ENCODE peak calls at places on chromosomes 11 and 22, in nine cellular contexts. Q, L, D, P, X, E, Y, T and N are unnamed samples.

GRCh38 chr22:19976671-19977070 is 35.1 kb upstream of the TXNRD2 start:
- DNase-seq in Q (no peak), E (no peak), X (no peak), T (no peak), D (no peak), Y (no peak), L (no peak), P (no peak), N (no peak)

GRCh38 chr11:290621-291231 is 1.8 kb downstream of the PGGHG start:
- DNase-seq in T (no peak), L (no peak), Q (peak), P (no peak), Y (no peak), X (no peak), E (no peak), D (no peak), N (no peak)

GRCh38 chr11:107598225-107599139 is 7.5 kb downstream of the ELMOD1 start:
- DNase-seq in X (no peak), Y (peak), P (no peak), T (no peak), L (peak), D (peak), E (no peak), Q (peak), N (no peak)

GRCh38 chr11:102144357-102145342 is 34.4 kb downstream of the YAP1 start:
- DNase-seq in D (peak), L (peak), T (no peak), Q (no peak), X (peak), E (peak), Y (peak), P (no peak), N (peak)

GRCh38 chr11:126484266-126484665 is 128.8 kb downstream of the ST3GAL4 start:
- DNase-seq in P (no peak), E (no peak), D (no peak), T (peak), L (peak), X (no peak), Y (peak), Q (no peak), N (peak)

GRCh38 chr11:110349109-110349996 is 52.9 kb upstream of the RDX start:
- DNase-seq in L (no peak), P (no peak), E (no peak), D (no peak), T (no peak), X (no peak), Q (no peak), Y (no peak), N (no peak)

GRCh38 chr11:33835143-33835878 is 56.6 kb downstream of the LMO2 start:
- DNase-seq in T (peak), E (peak), L (peak), D (peak), X (no peak), P (peak), Y (peak), Q (no peak), N (peak)

GRCh38 chr11:129416080-129416820 is 40.6 kb downstream of the BARX2 start:
- DNase-seq in D (no peak), Y (no peak), P (no peak), L (no peak), X (no peak), Q (no peak), E (no peak), T (no peak), N (no peak)

GRCh38 chr11:74094393-74094792 is 76.4 kb downstream of the C2CD3 start:
- DNase-seq in E (no peak), X (no peak), D (no peak), Y (no peak), T (no peak), L (no peak), P (no peak), Q (no peak), N (no peak)

GRCh38 chr11:113577356-113578163 is 102.4 kb upstream of the DRD2 start:
- DNase-seq in L (peak), D (no peak), T (no peak), X (peak), Y (no peak), Q (no peak), P (no peak), E (no peak), N (no peak)

GRCh38 chr11:62601114-62601363 is 626 bp downstream of the MTA2 start:
- DNase-seq in L (peak), Y (no peak), Q (no peak), P (no peak), X (peak), E (no peak), D (no peak), T (no peak), N (peak)

GRCh38 chr11:91296628-91297027 is 928.0 kb upstream of the FAT3 start:
- DNase-seq in D (no peak), E (no peak), T (no peak), Y (peak), X (no peak), L (no peak), Q (no peak), P (no peak), N (no peak)

GRCh38 chr11:10390375-10390774 is 64.7 kb upstream of the AMPD3 start:
- DNase-seq in Y (peak), X (no peak), P (no peak), L (peak), T (no peak), Q (no peak), E (no peak), D (peak), N (no peak)

GRCh38 chr11:72897506-72897905 is 83.3 kb downstream of the ATG16L2 start:
- DNase-seq in D (no peak), T (no peak), Q (no peak), P (no peak), Y (no peak), X (no peak), E (no peak), L (no peak), N (no peak)

GRCh38 chr22:26983311-26983710 is 325.9 kb downstream of the MIAT start:
- DNase-seq in Y (no peak), D (no peak), X (no peak), L (peak), Q (no peak), P (no peak), E (no peak), T (no peak), N (no peak)

GRCh38 chr11:10139656-10140055 is 154.4 kb downstream of the SBF2 start:
- DNase-seq in L (peak), Q (no peak), D (peak), T (peak), E (peak), P (peak), X (no peak), Y (peak), N (peak)

GRCh38 chr11:73087730-73088129 is 54.4 kb downstream of the FCHSD2 start:
- DNase-seq in D (no peak), X (no peak), P (no peak), Q (no peak), Y (peak), T (no peak), E (no peak), L (no peak), N (peak)

GRCh38 chr11:18792066-18792591 is 531 bp upstream of the PTPN5 start:
- DNase-seq in D (no peak), L (no peak), E (no peak), X (no peak), Q (no peak), Y (no peak), T (no peak), P (no peak), N (no peak)
- H3K4me3 ChIP-seq in D (no peak), L (peak), E (peak), X (peak), Q (peak), Y (no peak), T (no peak), P (peak), N (no peak)

DNA sequence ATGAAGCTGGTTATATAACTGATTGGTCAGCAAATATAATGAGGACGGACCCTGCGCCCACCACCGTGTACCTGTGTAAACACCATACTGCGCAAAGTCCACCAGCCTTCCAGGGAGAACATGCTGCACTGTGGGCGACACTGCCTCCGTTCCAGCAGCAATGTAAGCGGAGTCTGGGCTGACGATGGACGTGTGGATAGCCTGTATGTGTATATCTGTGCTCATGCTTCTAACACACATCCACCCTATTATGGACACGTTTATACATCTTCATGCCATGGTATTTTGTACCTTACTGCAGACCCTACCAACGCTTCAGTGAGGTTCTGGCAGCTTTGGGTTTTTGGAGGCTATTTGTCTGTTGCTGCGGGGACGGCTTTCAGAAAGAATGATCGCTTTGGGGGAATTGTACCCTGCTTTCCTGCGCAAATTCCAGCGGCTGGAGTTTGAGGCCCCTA is 1.4 kb upstream of the USP18 start:
- DNase-seq in E (no peak), Y (no peak), L (no peak), X (no peak), D (no peak), P (no peak), T (no peak), Q (no peak), N (no peak)
- H3K4me3 ChIP-seq in E (no peak), Y (no peak), L (no peak), X (no peak), D (no peak), P (no peak), T (no peak), Q (no peak), N (no peak)

DNA sequence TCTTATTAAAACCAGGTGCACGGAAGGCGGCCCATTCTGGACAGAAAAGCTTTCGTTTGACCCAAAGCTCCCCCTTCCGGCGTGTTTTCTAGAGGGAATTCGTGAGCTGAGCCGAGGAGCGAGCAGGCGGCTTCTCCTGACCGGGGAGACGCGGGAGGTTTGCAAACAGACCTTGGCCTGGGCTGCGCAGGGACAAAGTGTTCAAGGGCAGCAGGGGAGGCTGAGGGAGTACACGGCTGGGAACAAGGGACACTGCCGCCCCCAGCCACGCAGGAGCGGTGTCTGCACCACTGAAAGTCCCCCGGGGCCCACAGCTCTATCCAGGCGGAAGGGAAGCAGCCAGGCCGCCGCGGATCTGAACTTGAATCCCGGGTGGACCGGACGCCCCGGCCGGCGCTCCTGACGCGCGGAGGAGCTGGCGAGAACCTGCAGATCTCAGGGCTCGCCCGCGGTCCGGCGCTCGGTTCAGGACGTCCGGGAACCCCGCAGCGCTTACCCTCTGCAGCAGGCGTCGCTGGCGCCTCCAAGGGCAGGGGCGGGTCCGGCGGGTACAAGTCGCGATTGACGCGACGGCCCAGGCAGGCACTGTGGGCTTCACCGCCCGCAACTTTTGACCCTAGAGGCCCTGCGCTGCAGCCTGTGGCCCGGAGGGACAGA is 101.9 kb downstream of the WT1 start:
- DNase-seq in Y (peak), P (peak), Q (peak), E (no peak), L (peak), T (no peak), D (peak), X (peak), N (peak)
- H3K4me3 ChIP-seq in Y (peak), P (peak), Q (peak), E (no peak), L (peak), T (peak), D (no peak), X (peak), N (peak)

DNA sequence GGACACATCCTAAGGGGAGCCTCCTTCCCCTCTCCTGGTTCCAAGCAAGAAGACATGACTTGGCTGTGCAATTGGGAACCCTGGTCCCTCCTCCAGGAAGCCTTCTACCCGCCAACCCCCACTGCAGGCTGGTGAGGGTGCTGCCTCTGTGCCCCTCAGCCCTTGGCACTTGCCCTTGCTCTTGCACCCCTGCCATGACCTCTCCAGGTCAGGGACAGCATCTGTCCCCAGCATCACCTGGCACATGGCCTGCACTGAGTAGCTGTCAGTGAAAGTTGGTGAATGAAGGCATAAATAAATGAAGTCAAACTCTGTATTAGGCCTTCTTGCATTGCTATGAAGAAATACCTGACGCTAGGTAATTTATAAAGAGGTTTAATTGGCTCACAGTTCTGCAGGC is 1.9 kb upstream of the GTSE1 start:
- DNase-seq in Y (no peak), E (no peak), X (no peak), Q (no peak), L (no peak), D (no peak), T (no peak), P (no peak), N (no peak)
- H3K4me3 ChIP-seq in Y (no peak), E (no peak), X (no peak), Q (no peak), L (no peak), D (no peak), T (no peak), P (no peak), N (no peak)

GRCh38 chr11:111912535-111912934 is at the start of gene HSPB2:
- DNase-seq in E (no peak), T (no peak), L (peak), Y (no peak), X (no peak), D (no peak), Q (peak), P (no peak), N (no peak)
- H3K4me3 ChIP-seq in E (no peak), T (peak), L (peak), Y (peak), X (peak), D (no peak), Q (peak), P (peak), N (peak)

GRCh38 chr11:27293500-27294417 is 69.3 kb downstream of the CCDC34 start:
- DNase-seq in D (no peak), Q (no peak), E (no peak), T (no peak), L (peak), Y (peak), P (peak), X (no peak), N (peak)

GRCh38 chr11:27291302-27291889 is 71.6 kb downstream of the CCDC34 start:
- DNase-seq in P (no peak), E (no peak), Q (no peak), X (peak), L (peak), D (no peak), T (no peak), Y (peak), N (no peak)

GRCh38 chr11:27291954-27292641 is 70.9 kb downstream of the CCDC34 start:
- DNase-seq in D (no peak), T (no peak), Q (no peak), E (no peak), P (no peak), L (peak), Y (no peak), X (peak), N (peak)

GRCh38 chr11:27294654-27295053 is 68.4 kb downstream of the CCDC34 start:
- DNase-seq in Q (no peak), T (no peak), L (no peak), P (no peak), D (no peak), Y (no peak), E (peak), X (no peak), N (no peak)

GRCh38 chr11:27292642-27293020 is 70.4 kb downstream of the CCDC34 start:
- DNase-seq in E (no peak), D (no peak), T (no peak), L (no peak), Y (no peak), Q (no peak), X (no peak), P (no peak), N (no peak)
- H3K4me3 ChIP-seq in E (no peak), D (no peak), T (no peak), L (no peak), Y (no peak), Q (no peak), X (no peak), P (no peak), N (no peak)

DNA sequence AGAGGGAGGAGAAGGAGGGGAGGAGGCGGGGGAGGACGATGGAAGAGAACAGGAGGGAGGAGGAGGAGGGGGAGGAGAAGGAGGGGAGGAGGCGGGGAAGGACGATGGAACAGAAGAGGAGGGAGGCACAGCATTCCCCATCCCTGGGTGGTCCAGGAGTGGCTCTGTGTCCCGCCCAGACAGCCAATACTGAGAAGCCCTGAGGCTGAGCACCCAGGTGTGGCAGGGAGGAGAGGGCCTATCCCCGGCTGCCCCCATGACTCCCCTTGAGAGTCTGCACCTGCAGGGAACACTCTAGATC is 717 bp downstream of the MRGPRE start:
- DNase-seq in X (no peak), P (no peak), L (no peak), Q (no peak), E (no peak), Y (no peak), T (no peak), D (no peak), N (no peak)
- H3K4me3 ChIP-seq in X (no peak), P (no peak), L (no peak), Q (no peak), E (no peak), Y (no peak), T (no peak), D (no peak), N (no peak)